ENCODE peak calls at places on chromosomes 6 and 20, in five cellular contexts. B, W, A, Q and T are unnamed samples.

GRCh38 chr6:53310751-53311585 is 37.8 kb downstream of the ELOVL5 start:
- DNase-seq in B (no peak), W (no peak), A (no peak), Q (no peak), T (no peak)

GRCh38 chr6:18501313-18502013 is 114.3 kb downstream of the RNF144B start:
- DNase-seq in B (peak), W (no peak), A (no peak), Q (peak), T (no peak)

GRCh38 chr6:15200087-15200486 is 45.8 kb upstream of the JARID2 start:
- DNase-seq in B (no peak), W (no peak), A (no peak), Q (no peak), T (no peak)

GRCh38 chr20:11333634-11334033 is 584.1 kb upstream of the BTBD3 start:
- DNase-seq in B (no peak), W (no peak), A (no peak), Q (no peak), T (no peak)

GRCh38 chr6:133436652-133437051 is 195.5 kb downstream of the EYA4 start:
- DNase-seq in B (no peak), W (no peak), A (no peak), Q (no peak), T (no peak)

GRCh38 chr6:167789358-167789757 is 37.4 kb upstream of the AFDN start:
- DNase-seq in B (no peak), W (no peak), A (no peak), Q (no peak), T (no peak)

GRCh38 chr6:1222426-1223311 is 89.2 kb upstream of the FOXQ1 start:
- DNase-seq in B (peak), W (no peak), A (no peak), Q (no peak), T (peak)

GRCh38 chr6:149319413-149319812 is 1.9 kb downstream of the TAB2 start:
- DNase-seq in B (no peak), W (no peak), A (no peak), Q (no peak), T (no peak)

GRCh38 chr6:7390218-7390878 is 740 bp downstream of the RIOK1 start:
- DNase-seq in B (peak), W (no peak), A (no peak), Q (no peak), T (no peak)

GRCh38 chr20:53157443-53158408 is 185.6 kb downstream of the TSHZ2 start:
- DNase-seq in B (no peak), W (peak), A (no peak), Q (peak), T (peak)

GRCh38 chr20:59484228-59484627 is 120.1 kb upstream of the PHACTR3 start:
- DNase-seq in B (no peak), W (no peak), A (no peak), Q (no peak), T (no peak)

GRCh38 chr6:45715508-45715803 is 300.2 kb downstream of the CLIC5 start:
- DNase-seq in B (no peak), W (no peak), A (no peak), Q (no peak), T (no peak)

GRCh38 chr6:47479156-47479541 is 1.6 kb downstream of the CD2AP start:
- DNase-seq in B (no peak), W (no peak), A (no peak), Q (no peak), T (no peak)

GRCh38 chr6:43972915-43973304 is 154.3 kb downstream of the MRPL14 start:
- DNase-seq in B (peak), W (no peak), A (peak), Q (peak), T (peak)

GRCh38 chr6:121647905-121648304 is 212.5 kb downstream of the GJA1 start:
- DNase-seq in B (no peak), W (no peak), A (no peak), Q (peak), T (no peak)

GRCh38 chr6:31383149-31383548 is 20.2 kb upstream of the MICA start:
- DNase-seq in B (no peak), W (no peak), A (no peak), Q (no peak), T (no peak)

GRCh38 chr6:130138909-130139242 is 83.9 kb downstream of the SAMD3 start:
- DNase-seq in B (no peak), W (no peak), A (no peak), Q (no peak), T (no peak)

GRCh38 chr6:138005846-138006245 is 101.4 kb downstream of the PERP start:
- DNase-seq in B (no peak), W (no peak), A (no peak), Q (no peak), T (no peak)

GRCh38 chr6:70396796-70397729 is 16.2 kb upstream of the FAM135A start:
- DNase-seq in B (no peak), W (no peak), A (no peak), Q (peak), T (no peak)

GRCh38 chr6:137926207-137926731 is 59.2 kb downstream of the TNFAIP3 start:
- DNase-seq in B (no peak), W (no peak), A (no peak), Q (peak), T (peak)

GRCh38 chr6:32133786-32134185 is 3.7 kb upstream of the FKBPL start:
- DNase-seq in B (no peak), W (no peak), A (no peak), Q (peak), T (no peak)

GRCh38 chr20:60512436-60512835 is 554.2 kb downstream of the CDH26 start:
- DNase-seq in B (no peak), W (no peak), A (no peak), Q (peak), T (peak)

GRCh38 chr6:93916716-93917115 is 497.4 kb upstream of the EPHA7 start:
- DNase-seq in B (no peak), W (no peak), A (no peak), Q (no peak), T (no peak)

GRCh38 chr6:122042380-122042779 is 357.1 kb upstream of the HSF2 start:
- DNase-seq in B (no peak), W (no peak), A (no peak), Q (no peak), T (no peak)

GRCh38 chr20:36251426-36251825 is 15.1 kb downstream of the AAR2 start:
- DNase-seq in B (no peak), W (no peak), A (no peak), Q (no peak), T (no peak)

GRCh38 chr6:34237722-34238506 is 1.2 kb downstream of the HMGA1 start:
- DNase-seq in B (peak), W (peak), A (no peak), Q (peak), T (peak)

GRCh38 chr6:79410806-79411205 is 126.4 kb downstream of the LCA5 start:
- DNase-seq in B (no peak), W (no peak), A (no peak), Q (no peak), T (no peak)